ENCODE peak calls at places on chromosomes 13 and 19, in four cellular contexts. Y is astrocyte, P is mammary epithelial cell, H is A673. Z is an unnamed sample.

GRCh38 chr13:30456290-30456689 is 9.4 kb downstream of the HMGB1 start:
- DNase-seq in Y (no peak), H (no peak), P (no peak), Z (no peak)

GRCh38 chr19:50870417-50871089 is 2.7 kb upstream of the KLK2 start:
- DNase-seq in H (no peak), P (no peak), Y (no peak), Z (peak)

GRCh38 chr13:37382156-37382555 is 216.4 kb downstream of the POSTN start:
- DNase-seq in H (no peak), Y (peak), P (no peak), Z (no peak)

GRCh38 chr13:110134801-110135200 is 172.2 kb downstream of the COL4A1 start:
- DNase-seq in P (no peak), Y (no peak), H (no peak), Z (peak)

GRCh38 chr19:48415395-48415794 is 21.9 kb downstream of the GRIN2D start:
- DNase-seq in H (peak), P (peak), Y (peak), Z (peak)

GRCh38 chr13:67048084-67048792 is 181.9 kb downstream of the PCDH9 start:
- DNase-seq in Y (peak), P (peak), H (no peak), Z (no peak)

GRCh38 chr19:13804830-13805683 is 9.8 kb downstream of the ZSWIM4 start:
- DNase-seq in Y (no peak), H (peak), P (no peak), Z (peak)

GRCh38 chr19:16078759-16079707 is 2.7 kb downstream of the TPM4 start:
- DNase-seq in Y (peak), P (peak), H (peak), Z (peak)

GRCh38 chr19:36182612-36183454 is 30.6 kb upstream of the COX7A1 start:
- DNase-seq in P (no peak), Y (peak), H (no peak), Z (peak)

GRCh38 chr13:21683034-21683733 is 12.3 kb downstream of the FGF9 start:
- DNase-seq in Y (peak), P (peak), H (no peak), Z (no peak)

GRCh38 chr19:19597809-19598306 is 20.6 kb downstream of the PBX4 start:
- DNase-seq in P (no peak), H (no peak), Y (no peak), Z (no peak)

GRCh38 chr13:104648291-104648690 is 1582.1 kb upstream of the SLC10A2 start:
- DNase-seq in P (no peak), H (no peak), Y (no peak), Z (no peak)

GRCh38 chr19:56942749-56943148 is 102.2 kb upstream of the PEG3 start:
- DNase-seq in H (peak), Y (no peak), P (peak), Z (no peak)

GRCh38 chr19:5150902-5151741 is 182.2 kb downstream of the KDM4B start:
- DNase-seq in H (no peak), P (no peak), Y (no peak), Z (peak)

GRCh38 chr19:16876904-16877361 is 11.9 kb upstream of the F2RL3 start:
- DNase-seq in Y (peak), H (no peak), P (peak), Z (no peak)

GRCh38 chr13:73336789-73337188 is 278.0 kb downstream of the KLF5 start:
- DNase-seq in Y (no peak), P (peak), H (no peak), Z (peak)

GRCh38 chr13:73090116-73090811 is 31.5 kb downstream of the KLF5 start:
- DNase-seq in H (peak), P (peak), Y (peak), Z (peak)

GRCh38 chr19:42528354-42529247 is at the start of gene CEACAM1:
- DNase-seq in P (peak), H (peak), Y (no peak), Z (no peak)

GRCh38 chr13:63741029-63741813 is 2325.6 kb upstream of the PCDH20 start:
- DNase-seq in P (no peak), Y (no peak), H (no peak), Z (no peak)

GRCh38 chr13:51266642-51267041 is 44.4 kb downstream of the FAM124A start:
- DNase-seq in P (no peak), Y (no peak), H (no peak), Z (no peak)

GRCh38 chr19:33146209-33146608 is 14.3 kb downstream of the WDR88 start:
- DNase-seq in Y (no peak), P (no peak), H (no peak), Z (no peak)

GRCh38 chr13:72221276-72221962 is 354.4 kb upstream of the DACH1 start:
- DNase-seq in Y (no peak), H (peak), P (peak), Z (peak)

GRCh38 chr13:104831823-104832222 is 1703.6 kb downstream of the EFNB2 start:
- DNase-seq in H (no peak), P (no peak), Y (no peak), Z (peak)

GRCh38 chr13:27578121-27579030 is 42.0 kb downstream of the LNX2 start:
- DNase-seq in P (peak), Y (peak), H (no peak), Z (peak)

GRCh38 chr13:75919660-75920199 is 283.6 kb downstream of the LMO7 start:
- DNase-seq in H (no peak), P (no peak), Y (no peak), Z (no peak)

GRCh38 chr19:55095260-55096060 is 19.8 kb downstream of the EPS8L1 start:
- DNase-seq in Y (no peak), H (peak), P (no peak), Z (peak)

GRCh38 chr19:8924283-8924682 is 85.9 kb downstream of the MUC16 start:
- DNase-seq in Y (no peak), H (no peak), P (no peak), Z (no peak)

GRCh38 chr13:68727788-68728187 is 1379.8 kb upstream of the ATXN8OS start:
- DNase-seq in Y (no peak), P (no peak), H (no peak), Z (no peak)

GRCh38 chr13:98942997-98943396 is 34.9 kb downstream of the DOCK9 start:
- DNase-seq in H (no peak), P (no peak), Y (no peak), Z (no peak)

GRCh38 chr19:48341006-48341405 is 15.7 kb downstream of the EMP3 start:
- DNase-seq in H (no peak), Y (peak), P (peak), Z (no peak)

GRCh38 chr13:74556002-74556551 is 421.9 kb upstream of the KLF12 start:
- DNase-seq in P (no peak), Y (no peak), H (no peak), Z (no peak)

GRCh38 chr19:37950471-37951175 is 43.6 kb downstream of the SIPA1L3 start:
- DNase-seq in P (no peak), Y (no peak), H (no peak), Z (peak)

GRCh38 chr13:112844411-112844810 is 124.6 kb upstream of the MCF2L start:
- DNase-seq in Y (no peak), P (no peak), H (no peak), Z (no peak)

GRCh38 chr13:76745246-76746200 is 140.7 kb downstream of the KCTD12 start:
- DNase-seq in Y (no peak), P (no peak), H (no peak), Z (peak)

GRCh38 chr19:18225355-18225701 is 910 bp downstream of the PDE4C start:
- DNase-seq in P (no peak), Y (no peak), H (no peak), Z (no peak)
- TF ChIP-seq EZH2 in P (no peak), Y (no peak), H (peak), Z (peak)

DNA sequence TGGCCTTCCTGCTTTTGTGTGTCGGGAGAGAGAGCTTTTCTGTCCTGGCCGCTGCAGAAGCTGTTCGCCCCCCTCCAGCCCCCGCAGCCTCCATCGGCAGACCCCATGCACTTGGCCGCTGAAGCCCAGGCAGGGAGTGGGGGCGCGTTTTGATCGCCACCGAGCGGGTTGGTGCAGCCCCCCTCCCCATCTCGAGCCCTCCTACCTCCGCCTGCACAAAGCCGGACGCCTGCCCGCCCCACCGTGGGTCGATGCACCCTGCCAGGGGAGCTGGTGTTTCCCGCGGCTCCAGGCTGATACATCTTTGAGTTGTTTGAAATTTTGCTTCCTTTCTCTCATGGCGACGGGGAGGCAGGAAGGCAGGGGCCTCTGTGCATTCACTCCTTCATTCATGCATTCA is 16.4 kb upstream of the ONECUT3 start:
- DNase-seq in P (no peak), Y (no peak), H (no peak), Z (no peak)
- TF ChIP-seq EZH2 in P (no peak), Y (no peak), H (no peak), Z (no peak)

GRCh38 chr19:47019431-47020041 is at the start of gene NPAS1:
- DNase-seq in H (peak), P (no peak), Y (no peak), Z (peak)

GRCh38 chr19:47020132-47020805 is 632 bp downstream of the NPAS1 start:
- DNase-seq in Y (no peak), P (no peak), H (no peak), Z (peak)

GRCh38 chr19:47021536-47022139 is 2.0 kb downstream of the NPAS1 start:
- DNase-seq in P (no peak), Y (no peak), H (no peak), Z (peak)

GRCh38 chr19:47022140-47022536 is 2.5 kb downstream of the NPAS1 start:
- DNase-seq in H (no peak), Y (no peak), P (no peak), Z (no peak)

DNA sequence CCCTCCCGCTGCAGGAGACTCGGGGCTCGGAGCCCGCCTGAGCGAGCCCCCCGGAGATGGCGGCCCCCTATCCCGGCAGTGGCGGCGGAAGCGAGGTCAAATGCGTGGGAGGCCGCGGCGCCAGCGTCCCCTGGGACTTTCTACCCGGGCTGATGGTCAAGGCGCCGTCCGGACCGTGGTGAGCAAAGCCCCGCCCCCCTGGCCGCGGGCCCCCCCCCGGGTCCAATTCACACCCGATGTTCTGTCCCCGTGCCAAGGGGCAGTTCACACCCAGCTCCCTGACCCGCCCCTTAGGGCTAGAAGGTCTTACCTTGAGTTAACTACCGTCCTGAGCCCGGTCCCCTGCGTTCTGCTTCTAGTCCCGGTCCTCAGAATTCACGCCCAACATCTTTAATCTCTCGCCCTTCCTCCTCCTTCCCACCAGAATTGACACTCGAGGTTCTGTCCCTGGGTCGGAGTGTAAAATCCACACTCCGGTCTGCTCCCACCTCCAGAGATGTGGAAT is 1.4 kb downstream of the NPAS1 start:
- DNase-seq in Y (no peak), H (no peak), P (no peak), Z (peak)
- TF ChIP-seq EZH2 in Y (no peak), H (no peak), P (no peak), Z (peak)

GRCh38 chr19:40565355-40565754 is 11.3 kb upstream of the SHKBP1 start:
- DNase-seq in P (no peak), Y (no peak), H (no peak), Z (no peak)

GRCh38 chr19:40567040-40567749 is 9.5 kb upstream of the SHKBP1 start:
- DNase-seq in H (no peak), P (no peak), Y (no peak), Z (peak)

GRCh38 chr19:40565910-40566495 is 10.7 kb upstream of the SHKBP1 start:
- DNase-seq in H (no peak), P (no peak), Y (no peak), Z (no peak)

GRCh38 chr19:40570313-40571004 is 6.2 kb upstream of the SHKBP1 start:
- DNase-seq in P (peak), Y (peak), H (peak), Z (peak)

DNA sequence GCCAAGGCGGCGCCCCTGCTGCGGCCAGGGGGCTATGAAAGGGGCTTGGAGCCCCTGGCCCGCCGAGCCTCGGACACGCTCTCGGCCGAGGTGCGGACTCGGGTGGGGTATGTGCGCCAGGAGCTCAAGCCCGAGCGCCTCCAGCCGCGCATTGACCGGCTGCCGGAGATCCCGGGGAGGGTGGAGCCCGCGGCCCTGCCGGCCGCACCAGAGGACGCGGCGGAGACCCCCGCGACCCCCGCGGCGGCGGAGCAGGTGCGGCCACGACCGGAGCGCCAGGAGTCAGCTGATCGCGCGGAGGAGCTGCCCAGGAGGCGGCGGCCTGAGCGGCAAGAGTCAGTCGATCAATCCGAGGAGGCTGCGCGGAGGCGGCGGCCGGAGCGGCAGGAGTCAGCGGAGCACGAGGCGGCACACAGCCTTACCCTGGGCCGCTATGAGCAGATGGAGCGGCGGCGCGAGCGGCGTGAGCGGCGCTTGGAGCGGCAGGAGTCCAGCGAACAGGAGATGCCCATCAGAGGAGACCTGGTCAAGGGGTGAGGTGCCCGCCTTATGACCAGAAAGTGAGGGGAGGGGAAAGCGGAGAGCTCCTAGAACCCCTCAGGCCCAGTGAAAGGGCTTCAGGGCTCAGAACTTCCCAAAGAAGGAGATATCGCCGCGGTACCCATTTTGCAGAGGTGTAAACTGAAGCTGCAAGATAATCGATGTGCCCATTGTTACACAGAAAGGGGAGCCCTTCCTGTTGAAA is 8.8 kb upstream of the SHKBP1 start:
- DNase-seq in Y (no peak), H (no peak), P (no peak), Z (peak)
- TF ChIP-seq EZH2 in Y (peak), H (peak), P (no peak), Z (peak)

DNA sequence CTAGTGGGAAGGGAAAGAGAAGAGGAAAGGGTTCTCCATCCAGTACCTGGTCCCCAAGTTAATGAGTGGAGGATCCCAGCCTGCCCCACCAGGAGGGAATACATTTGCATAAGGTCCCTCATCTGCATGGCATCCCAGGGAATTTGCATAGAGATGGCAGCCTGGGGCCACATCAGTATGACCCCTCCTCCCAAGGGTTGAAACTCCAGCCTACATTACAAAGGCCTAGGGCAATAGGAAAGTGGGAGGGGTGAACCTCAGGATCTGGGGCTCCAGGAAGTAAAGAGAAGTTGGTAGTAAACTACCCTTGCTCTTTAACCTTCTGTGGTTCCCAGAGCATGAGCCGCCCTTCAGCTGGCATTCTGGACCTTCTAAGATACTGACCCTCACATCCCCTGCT is 6.8 kb upstream of the NECTIN2 start:
- DNase-seq in H (no peak), P (no peak), Y (no peak), Z (peak)
- TF ChIP-seq EZH2 in H (no peak), P (no peak), Y (no peak), Z (no peak)

GRCh38 chr19:40553885-40554857 is 22.5 kb upstream of the SHKBP1 start:
- DNase-seq in H (no peak), Y (no peak), P (peak), Z (peak)
- TF ChIP-seq EZH2 in H (no peak), Y (peak), P (no peak), Z (peak)

GRCh38 chr19:39512964-39513363 is 2.0 kb upstream of the SELENOV start:
- DNase-seq in Y (no peak), P (no peak), H (no peak), Z (no peak)

GRCh38 chr19:39516270-39516669 is 1.3 kb downstream of the SELENOV start:
- DNase-seq in P (no peak), Y (no peak), H (no peak), Z (peak)

GRCh38 chr19:39517432-39517831 is 2.5 kb downstream of the SELENOV start:
- DNase-seq in H (no peak), Y (no peak), P (no peak), Z (no peak)

GRCh38 chr19:39515551-39516191 is 732 bp downstream of the SELENOV start:
- DNase-seq in P (no peak), Y (no peak), H (no peak), Z (peak)

DNA sequence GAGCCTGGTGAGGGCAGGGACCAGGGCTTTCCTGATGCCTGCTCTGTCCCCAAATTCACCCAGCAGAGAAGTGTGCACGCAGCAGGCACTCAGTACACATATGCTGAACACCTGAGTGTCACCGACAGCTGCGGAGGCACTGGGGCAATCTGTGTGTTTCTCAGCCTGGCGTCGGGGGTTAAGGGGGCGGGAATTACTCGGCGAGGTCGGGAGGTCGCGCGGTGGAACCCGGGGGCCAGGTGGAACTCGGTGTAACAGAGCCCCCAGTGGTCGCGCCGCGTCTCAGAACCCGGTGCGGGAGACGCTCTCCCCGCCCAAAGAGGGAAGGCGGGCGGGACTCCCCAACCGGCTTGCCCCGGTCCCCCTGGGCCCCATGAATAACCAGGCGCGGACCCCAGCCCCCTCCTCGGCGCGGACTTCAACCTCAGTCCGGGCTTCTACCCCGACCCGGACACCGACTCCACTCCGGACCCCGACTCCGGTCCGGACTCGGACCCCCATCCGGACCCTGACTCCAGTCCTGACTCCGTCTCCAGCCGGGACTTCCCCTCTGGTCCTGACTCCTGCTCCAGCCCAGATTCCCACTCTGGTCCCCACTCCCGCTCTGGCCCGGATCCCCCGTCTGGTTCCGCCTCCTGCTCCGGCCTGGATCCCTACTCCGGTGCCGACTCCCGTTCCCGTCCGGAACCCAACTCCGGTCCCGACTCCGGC is at the start of gene SELENOV:
- DNase-seq in H (no peak), Y (no peak), P (no peak), Z (peak)
- TF ChIP-seq EZH2 in H (peak), Y (peak), P (peak), Z (no peak)

Z was measured in GM23338.